ENCODE peak calls at places on chromosomes 4 and X, in five cellular contexts. One of them, this sample, is unnamed.

GRCh38 chr4:35182451-35182850 is 1061.9 kb downstream of the ARAP2 start:
- DNase-seq in choroid plexus epithelial cell: no peak
- DNase-seq in AG09309: no peak
- DNase-seq in fibroblast of lung: no peak
- DNase-seq in Peyer's patch: no peak
- DNase-seq in this sample: no peak

GRCh38 chr4:7686166-7686870 is 251.6 kb upstream of the PSAPL1 start:
- DNase-seq in choroid plexus epithelial cell: no peak
- DNase-seq in AG09309: no peak
- DNase-seq in fibroblast of lung: no peak
- DNase-seq in Peyer's patch: no peak
- DNase-seq in this sample: no peak

GRCh38 chr4:123406862-123407261 is 10.3 kb downstream of the SPRY1 start:
- DNase-seq in choroid plexus epithelial cell: no peak
- DNase-seq in AG09309: no peak
- DNase-seq in fibroblast of lung: no peak
- DNase-seq in Peyer's patch: no peak
- DNase-seq in this sample: no peak

GRCh38 chrX:136260801-136261200 is 9.6 kb upstream of the MAP7D3 start:
- DNase-seq in choroid plexus epithelial cell: peak; percentile 83
- DNase-seq in AG09309: peak; percentile 25
- DNase-seq in fibroblast of lung: peak; percentile 79
- DNase-seq in Peyer's patch: no peak
- DNase-seq in this sample: peak; percentile 28

GRCh38 chrX:11934089-11934488 is 176.1 kb downstream of the MSL3 start:
- DNase-seq in choroid plexus epithelial cell: no peak
- DNase-seq in AG09309: no peak
- DNase-seq in fibroblast of lung: no peak
- DNase-seq in Peyer's patch: no peak
- DNase-seq in this sample: no peak

GRCh38 chrX:154317391-154318000 is 21.9 kb downstream of the TKTL1 start:
- DNase-seq in choroid plexus epithelial cell: peak; percentile 28
- DNase-seq in AG09309: no peak
- DNase-seq in fibroblast of lung: no peak
- DNase-seq in Peyer's patch: no peak
- DNase-seq in this sample: peak; percentile 18

GRCh38 chrX:153794897-153795816 is 689 bp downstream of the SSR4 start:
- DNase-seq in choroid plexus epithelial cell: no peak
- DNase-seq in AG09309: no peak
- DNase-seq in fibroblast of lung: peak; percentile 12
- DNase-seq in Peyer's patch: no peak
- DNase-seq in this sample: peak; percentile 20

GRCh38 chr4:147351083-147351787 is 129.7 kb upstream of the EDNRA start:
- DNase-seq in choroid plexus epithelial cell: peak; percentile 34
- DNase-seq in AG09309: no peak
- DNase-seq in fibroblast of lung: no peak
- DNase-seq in Peyer's patch: no peak
- DNase-seq in this sample: peak; percentile 57

GRCh38 chrX:149937881-149938426 is 337 bp downstream of the EOLA2 start:
- DNase-seq in choroid plexus epithelial cell: no peak
- DNase-seq in AG09309: no peak
- DNase-seq in fibroblast of lung: peak; percentile 11
- DNase-seq in Peyer's patch: peak; percentile 52
- DNase-seq in this sample: peak; percentile 33

GRCh38 chrX:63746715-63747114 is 38.3 kb downstream of the ARHGEF9 start:
- DNase-seq in choroid plexus epithelial cell: no peak
- DNase-seq in AG09309: no peak
- DNase-seq in fibroblast of lung: no peak
- DNase-seq in Peyer's patch: no peak
- DNase-seq in this sample: no peak

GRCh38 chrX:7582191-7582590 is 260.8 kb upstream of the VCX start:
- DNase-seq in choroid plexus epithelial cell: no peak
- DNase-seq in AG09309: no peak
- DNase-seq in fibroblast of lung: no peak
- DNase-seq in Peyer's patch: no peak
- DNase-seq in this sample: no peak

GRCh38 chr4:79046191-79046590 is 107.0 kb upstream of the PAQR3 start:
- DNase-seq in choroid plexus epithelial cell: no peak
- DNase-seq in AG09309: no peak
- DNase-seq in fibroblast of lung: no peak
- DNase-seq in Peyer's patch: no peak
- DNase-seq in this sample: no peak

GRCh38 chrX:20594985-20595384 is 328.3 kb upstream of the RPS6KA3 start:
- DNase-seq in choroid plexus epithelial cell: peak; percentile 7
- DNase-seq in AG09309: no peak
- DNase-seq in fibroblast of lung: peak; percentile 34
- DNase-seq in Peyer's patch: no peak
- DNase-seq in this sample: no peak

GRCh38 chrX:15714529-15714928 is 23.5 kb upstream of the CA5B start:
- DNase-seq in choroid plexus epithelial cell: no peak
- DNase-seq in AG09309: no peak
- DNase-seq in fibroblast of lung: no peak
- DNase-seq in Peyer's patch: no peak
- DNase-seq in this sample: no peak

GRCh38 chr4:71269241-71269640 is 69.6 kb upstream of the SLC4A4 start:
- DNase-seq in choroid plexus epithelial cell: no peak
- DNase-seq in AG09309: no peak
- DNase-seq in fibroblast of lung: peak; percentile 51
- DNase-seq in Peyer's patch: no peak
- DNase-seq in this sample: no peak

GRCh38 chr4:177051473-177052060 is 258.1 kb upstream of the NEIL3 start:
- DNase-seq in choroid plexus epithelial cell: peak; percentile 48
- DNase-seq in AG09309: no peak
- DNase-seq in fibroblast of lung: no peak
- DNase-seq in Peyer's patch: no peak
- DNase-seq in this sample: peak; percentile 22

GRCh38 chr4:165872443-165873297 is at the start of gene TLL1:
- DNase-seq in choroid plexus epithelial cell: no peak
- DNase-seq in AG09309: no peak
- DNase-seq in fibroblast of lung: peak; percentile 31
- DNase-seq in Peyer's patch: peak; percentile 51
- DNase-seq in this sample: peak; percentile 10

GRCh38 chr4:165682621-165683020 is 190.4 kb upstream of the TLL1 start:
- DNase-seq in choroid plexus epithelial cell: no peak
- DNase-seq in AG09309: no peak
- DNase-seq in fibroblast of lung: peak; percentile 51
- DNase-seq in Peyer's patch: no peak
- DNase-seq in this sample: no peak

GRCh38 chr4:2482693-2483092 is 13.8 kb downstream of the RNF4 start:
- DNase-seq in choroid plexus epithelial cell: peak; percentile 83
- DNase-seq in AG09309: no peak
- DNase-seq in fibroblast of lung: peak; percentile 66
- DNase-seq in Peyer's patch: no peak
- DNase-seq in this sample: peak; percentile 54

GRCh38 chrX:10071451-10072163 is 85.2 kb upstream of the CLCN4 start:
- DNase-seq in choroid plexus epithelial cell: peak; percentile 23
- DNase-seq in AG09309: no peak
- DNase-seq in fibroblast of lung: no peak
- DNase-seq in Peyer's patch: no peak
- DNase-seq in this sample: no peak

GRCh38 chr4:152485726-152486276 is 50.1 kb downstream of the FBXW7 start:
- DNase-seq in choroid plexus epithelial cell: peak; percentile 93
- DNase-seq in AG09309: peak; percentile 55
- DNase-seq in fibroblast of lung: peak; percentile 95
- DNase-seq in Peyer's patch: no peak
- DNase-seq in this sample: peak; percentile 94

GRCh38 chr4:1050486-1051213 is 39.2 kb downstream of the FGFRL1 start:
- DNase-seq in choroid plexus epithelial cell: no peak
- DNase-seq in AG09309: no peak
- DNase-seq in fibroblast of lung: no peak
- DNase-seq in Peyer's patch: peak; percentile 49
- DNase-seq in this sample: peak; percentile 17

GRCh38 chr4:3237266-3237665 is 11.7 kb upstream of the MSANTD1 start:
- DNase-seq in choroid plexus epithelial cell: no peak
- DNase-seq in AG09309: no peak
- DNase-seq in fibroblast of lung: no peak
- DNase-seq in Peyer's patch: no peak
- DNase-seq in this sample: no peak

GRCh38 chr4:122003335-122003734 is 51.5 kb upstream of the TRPC3 start:
- DNase-seq in choroid plexus epithelial cell: peak; percentile 31
- DNase-seq in AG09309: no peak
- DNase-seq in fibroblast of lung: no peak
- DNase-seq in Peyer's patch: peak; percentile 53
- DNase-seq in this sample: peak; percentile 56

GRCh38 chr4:169756971-169757574 is 671 bp downstream of the HPF1 start:
- DNase-seq in choroid plexus epithelial cell: no peak
- DNase-seq in AG09309: no peak
- DNase-seq in fibroblast of lung: no peak
- DNase-seq in Peyer's patch: no peak
- DNase-seq in this sample: no peak

GRCh38 chrX:49067285-49068120 is 6.3 kb downstream of the PRAF2 start:
- DNase-seq in choroid plexus epithelial cell: no peak
- DNase-seq in AG09309: no peak
- DNase-seq in fibroblast of lung: no peak
- DNase-seq in Peyer's patch: no peak
- DNase-seq in this sample: no peak

GRCh38 chr4:108360857-108361820 is 192.4 kb upstream of the LEF1 start:
- DNase-seq in choroid plexus epithelial cell: peak; percentile 65
- DNase-seq in AG09309: peak; percentile 69
- DNase-seq in fibroblast of lung: peak; percentile 98
- DNase-seq in Peyer's patch: no peak
- DNase-seq in this sample: peak; percentile 58

GRCh38 chr4:185541251-185541671 is 6.0 kb upstream of the PDLIM3 start:
- DNase-seq in choroid plexus epithelial cell: no peak
- DNase-seq in AG09309: no peak
- DNase-seq in fibroblast of lung: peak; percentile 53
- DNase-seq in Peyer's patch: peak; percentile 56
- DNase-seq in this sample: no peak

DNA sequence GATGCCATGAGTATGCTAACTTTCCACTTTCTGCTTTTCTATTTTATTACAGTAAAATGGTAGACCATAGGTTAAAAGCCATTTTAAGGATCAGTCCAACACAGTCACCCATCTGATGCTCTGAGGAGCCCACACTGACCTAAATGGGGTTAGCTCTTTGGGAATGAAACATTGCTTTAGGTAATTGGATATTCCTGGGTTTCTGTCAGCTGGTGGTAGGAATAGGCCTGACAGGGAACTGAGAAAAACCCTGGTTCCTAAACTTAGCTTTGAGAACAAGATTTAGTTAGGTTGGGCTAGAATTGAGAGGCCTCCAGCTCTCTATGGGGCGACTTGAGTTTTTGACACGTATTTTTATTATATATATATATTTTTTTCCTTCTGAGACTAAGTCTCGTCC is 40.4 kb downstream of the MCUB start:
- DNase-seq in choroid plexus epithelial cell: no peak
- DNase-seq in AG09309: no peak
- DNase-seq in fibroblast of lung: no peak
- DNase-seq in Peyer's patch: no peak
- DNase-seq in this sample: no peak
- H3K4me3 ChIP-seq in choroid plexus epithelial cell: no peak overlapping the region
- H3K4me3 ChIP-seq in AG09309: no peak overlapping the region
- H3K4me3 ChIP-seq in fibroblast of lung: no peak overlapping the region
- H3K4me3 ChIP-seq in Peyer's patch: no peak overlapping the region
- H3K4me3 ChIP-seq in this sample: no peak overlapping the region

DNA sequence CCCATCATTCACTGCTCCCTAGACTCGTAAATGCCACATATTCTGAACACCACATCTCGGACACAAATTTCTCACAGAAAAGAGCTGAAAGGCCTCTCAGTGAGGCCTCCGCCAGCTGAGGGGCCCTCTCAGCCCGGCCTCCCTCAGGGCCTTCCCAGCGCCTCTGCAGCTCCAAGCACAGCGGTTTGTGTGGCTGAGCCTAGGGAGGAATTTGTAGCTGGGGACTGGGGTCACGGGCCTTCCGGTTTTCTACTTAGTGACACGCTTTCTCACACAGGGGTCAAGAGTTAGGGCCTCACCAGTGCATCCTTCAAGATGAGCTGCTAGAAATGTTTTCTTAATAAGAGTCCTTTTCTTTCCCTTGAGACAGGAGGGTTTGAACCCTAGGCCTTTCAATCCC is 105.0 kb downstream of the CHIC2 start:
- DNase-seq in choroid plexus epithelial cell: no peak
- DNase-seq in AG09309: no peak
- DNase-seq in fibroblast of lung: no peak
- DNase-seq in Peyer's patch: no peak
- DNase-seq in this sample: no peak
- H3K4me3 ChIP-seq in choroid plexus epithelial cell: no peak overlapping the region
- H3K4me3 ChIP-seq in AG09309: no peak overlapping the region
- H3K4me3 ChIP-seq in fibroblast of lung: no peak overlapping the region
- H3K4me3 ChIP-seq in Peyer's patch: no peak overlapping the region
- H3K4me3 ChIP-seq in this sample: no peak overlapping the region

GRCh38 chr4:81665050-81665449 is 193.3 kb upstream of the RASGEF1B start:
- DNase-seq in choroid plexus epithelial cell: no peak
- DNase-seq in AG09309: no peak
- DNase-seq in fibroblast of lung: no peak
- DNase-seq in Peyer's patch: no peak
- DNase-seq in this sample: no peak

GRCh38 chr4:81663368-81663767 is 191.7 kb upstream of the RASGEF1B start:
- DNase-seq in choroid plexus epithelial cell: no peak
- DNase-seq in AG09309: no peak
- DNase-seq in fibroblast of lung: no peak
- DNase-seq in Peyer's patch: no peak
- DNase-seq in this sample: no peak

GRCh38 chr4:81666491-81666890 is 194.8 kb upstream of the RASGEF1B start:
- DNase-seq in choroid plexus epithelial cell: no peak
- DNase-seq in AG09309: no peak
- DNase-seq in fibroblast of lung: no peak
- DNase-seq in Peyer's patch: no peak
- DNase-seq in this sample: no peak

GRCh38 chr4:81664079-81664478 is 192.4 kb upstream of the RASGEF1B start:
- DNase-seq in choroid plexus epithelial cell: no peak
- DNase-seq in AG09309: no peak
- DNase-seq in fibroblast of lung: no peak
- DNase-seq in Peyer's patch: no peak
- DNase-seq in this sample: peak; percentile 5
- H3K4me3 ChIP-seq in choroid plexus epithelial cell: no peak overlapping the region
- H3K4me3 ChIP-seq in AG09309: no peak overlapping the region
- H3K4me3 ChIP-seq in fibroblast of lung: no peak overlapping the region
- H3K4me3 ChIP-seq in Peyer's patch: no peak overlapping the region
- H3K4me3 ChIP-seq in this sample: no peak overlapping the region

GRCh38 chr4:26226978-26227377 is 93.8 kb upstream of the RBPJ start:
- DNase-seq in choroid plexus epithelial cell: no peak
- DNase-seq in AG09309: no peak
- DNase-seq in fibroblast of lung: no peak
- DNase-seq in Peyer's patch: no peak
- DNase-seq in this sample: no peak
- H3K4me3 ChIP-seq in choroid plexus epithelial cell: no peak overlapping the region
- H3K4me3 ChIP-seq in AG09309: no peak overlapping the region
- H3K4me3 ChIP-seq in fibroblast of lung: no peak overlapping the region
- H3K4me3 ChIP-seq in Peyer's patch: no peak overlapping the region
- H3K4me3 ChIP-seq in this sample: no peak overlapping the region

GRCh38 chr4:159106636-159107035 is 3.8 kb downstream of the RAPGEF2 start:
- DNase-seq in choroid plexus epithelial cell: peak; percentile 48
- DNase-seq in AG09309: no peak
- DNase-seq in fibroblast of lung: peak; percentile 29
- DNase-seq in Peyer's patch: no peak
- DNase-seq in this sample: no peak
- H3K4me3 ChIP-seq in choroid plexus epithelial cell: no peak overlapping the region
- H3K4me3 ChIP-seq in AG09309: no peak overlapping the region
- H3K4me3 ChIP-seq in fibroblast of lung: no peak overlapping the region
- H3K4me3 ChIP-seq in Peyer's patch: no peak overlapping the region
- H3K4me3 ChIP-seq in this sample: no peak overlapping the region

DNA sequence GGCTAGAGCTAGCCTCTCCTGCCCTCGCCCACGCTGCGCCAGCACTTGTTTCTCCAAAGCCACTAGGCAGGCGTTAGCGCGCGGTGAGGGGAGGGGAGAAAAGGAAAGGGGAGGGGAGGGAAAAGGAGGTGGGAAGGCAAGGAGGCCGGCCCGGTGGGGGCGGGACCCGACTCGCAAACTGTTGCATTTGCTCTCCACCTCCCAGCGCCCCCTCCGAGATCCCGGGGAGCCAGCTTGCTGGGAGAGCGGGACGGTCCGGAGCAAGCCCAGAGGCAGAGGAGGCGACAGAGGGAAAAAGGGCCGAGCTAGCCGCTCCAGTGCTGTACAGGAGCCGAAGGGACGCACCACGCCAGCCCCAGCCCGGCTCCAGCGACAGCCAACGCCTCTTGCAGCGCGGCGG is at the start of gene AR:
- DNase-seq in choroid plexus epithelial cell: peak; percentile 37
- DNase-seq in AG09309: no peak
- DNase-seq in fibroblast of lung: peak; percentile 74
- DNase-seq in Peyer's patch: no peak
- DNase-seq in this sample: peak; percentile 53
- H3K4me3 ChIP-seq in choroid plexus epithelial cell: peak within 1 kb of the TSS; percentile 56
- H3K4me3 ChIP-seq in AG09309: peak within 1 kb of the TSS; percentile 46
- H3K4me3 ChIP-seq in fibroblast of lung: peak within 1 kb of the TSS; percentile 54
- H3K4me3 ChIP-seq in Peyer's patch: peak within 1 kb of the TSS; percentile 17
- H3K4me3 ChIP-seq in this sample: peak within 1 kb of the TSS; percentile 48